ENCODE peak calls at places on chromosomes 4 and X, in six cellular contexts. R is CD4-positive, CD25-positive, alpha-beta regulatory T cell; N is upper lobe of left lung; F is right cardiac atrium; Y is stimulated activated naive B cell treated with anti-CD40 and anti-IgM and Interleukin-4, amounts not matched to agents 10 μg/mL and 1 μg/mL and 100 μg/mL, for 72 hours; T is WTC11. Q is an unnamed sample.

GRCh38 chr4:36280555-36280954 is 861 bp upstream of the DTHD1 start:
- ATAC-seq in T (peak), Y (no peak), N (peak), F (no peak), R (no peak), Q (no peak)

GRCh38 chr4:64940698-64941097 is 531.4 kb upstream of the TECRL start:
- ATAC-seq in F (no peak), R (no peak), Y (no peak), N (no peak), T (no peak), Q (no peak)

GRCh38 chrX:68940601-68941000 is 111.8 kb downstream of the EFNB1 start:
- ATAC-seq in R (no peak), F (no peak), N (no peak), Y (no peak), T (no peak), Q (no peak)

GRCh38 chrX:10022580-10023245 is 55.6 kb downstream of the CLDN34 start:
- ATAC-seq in R (no peak), Y (no peak), N (no peak), T (no peak), F (peak), Q (peak)

GRCh38 chrX:70234355-70234754 is at the start of gene AWAT1:
- ATAC-seq in T (no peak), Y (no peak), N (no peak), F (no peak), R (no peak), Q (no peak)

GRCh38 chr4:83616252-83616651 is 80.3 kb downstream of the GPAT3 start:
- ATAC-seq in T (no peak), N (no peak), F (no peak), Y (no peak), R (no peak), Q (no peak)

GRCh38 chrX:150582338-150582948 is 14.0 kb downstream of the MTM1 start:
- ATAC-seq in T (no peak), Y (no peak), F (no peak), N (no peak), R (no peak), Q (no peak)

GRCh38 chr4:79053754-79054153 is 114.5 kb upstream of the PAQR3 start:
- ATAC-seq in F (no peak), Y (no peak), T (no peak), N (no peak), R (no peak), Q (no peak)

GRCh38 chr4:149897784-149898183 is 82.1 kb upstream of the IQCM start:
- ATAC-seq in T (peak), F (no peak), N (no peak), Y (no peak), R (no peak), Q (no peak)

GRCh38 chr4:5826437-5827107 is 66.3 kb downstream of the CRMP1 start:
- ATAC-seq in N (peak), T (no peak), R (no peak), Y (no peak), F (peak), Q (no peak)

GRCh38 chr4:85815796-85816459 is 341.0 kb downstream of the ARHGAP24 start:
- ATAC-seq in R (no peak), Y (no peak), F (no peak), T (no peak), N (no peak), Q (no peak)

Q was measured in gastroesophageal sphincter.